ENCODE peak calls at places on chromosomes 3 and 15, in ten cellular contexts. One of them, this sample, is unnamed. For H3K9me3, the result is how much of the 10 kb centered on the place peaks cover.

GRCh38 chr15:38883987-38884386 is 319.4 kb upstream of the RASGRP1 start:
- DNase-seq in lung: no peak
- DNase-seq in IMR-90: peak
- DNase-seq in body of pancreas: no peak
- DNase-seq in heart right ventricle: no peak
- DNase-seq in A549: no peak
- DNase-seq in tibial artery: no peak
- DNase-seq in right atrium auricular region: no peak
- DNase-seq in AG04450: no peak
- DNase-seq in esophagus squamous epithelium: no peak
- DNase-seq in this sample: no peak

GRCh38 chr15:90037961-90038633 is 37.0 kb downstream of the ZNF710 start:
- DNase-seq in lung: no peak
- DNase-seq in IMR-90: peak
- DNase-seq in body of pancreas: no peak
- DNase-seq in heart right ventricle: no peak
- DNase-seq in A549: no peak
- DNase-seq in tibial artery: no peak
- DNase-seq in right atrium auricular region: no peak
- DNase-seq in AG04450: no peak
- DNase-seq in esophagus squamous epithelium: no peak
- DNase-seq in this sample: no peak

GRCh38 chr3:136078421-136079364 is 113.2 kb downstream of the PPP2R3A start:
- DNase-seq in lung: no peak
- DNase-seq in IMR-90: peak
- DNase-seq in body of pancreas: no peak
- DNase-seq in heart right ventricle: no peak
- DNase-seq in A549: peak
- DNase-seq in tibial artery: no peak
- DNase-seq in right atrium auricular region: no peak
- DNase-seq in AG04450: no peak
- DNase-seq in esophagus squamous epithelium: no peak
- DNase-seq in this sample: peak

GRCh38 chr3:190443257-190443656 is 6.4 kb downstream of the TMEM207 start:
- DNase-seq in lung: no peak
- DNase-seq in IMR-90: peak
- DNase-seq in body of pancreas: no peak
- DNase-seq in heart right ventricle: no peak
- DNase-seq in A549: peak
- DNase-seq in tibial artery: no peak
- DNase-seq in right atrium auricular region: no peak
- DNase-seq in AG04450: no peak
- DNase-seq in esophagus squamous epithelium: no peak
- DNase-seq in this sample: no peak

GRCh38 chr15:88089019-88089603 is 167.4 kb downstream of the NTRK3 start:
- DNase-seq in lung: no peak
- DNase-seq in IMR-90: no peak
- DNase-seq in body of pancreas: no peak
- DNase-seq in heart right ventricle: no peak
- DNase-seq in A549: no peak
- DNase-seq in tibial artery: no peak
- DNase-seq in right atrium auricular region: no peak
- DNase-seq in AG04450: no peak
- DNase-seq in esophagus squamous epithelium: no peak
- DNase-seq in this sample: peak

GRCh38 chr15:71329509-71330260 is 214.4 kb downstream of the THSD4 start:
- DNase-seq in lung: no peak
- DNase-seq in IMR-90: peak
- DNase-seq in body of pancreas: peak
- DNase-seq in heart right ventricle: peak
- DNase-seq in A549: no peak
- DNase-seq in tibial artery: peak
- DNase-seq in right atrium auricular region: peak
- DNase-seq in AG04450: no peak
- DNase-seq in esophagus squamous epithelium: no peak
- DNase-seq in this sample: peak

GRCh38 chr15:74655424-74655823 is 39.8 kb downstream of the CLK3 start:
- DNase-seq in lung: no peak
- DNase-seq in IMR-90: no peak
- DNase-seq in body of pancreas: no peak
- DNase-seq in heart right ventricle: no peak
- DNase-seq in A549: no peak
- DNase-seq in tibial artery: no peak
- DNase-seq in right atrium auricular region: no peak
- DNase-seq in AG04450: no peak
- DNase-seq in esophagus squamous epithelium: no peak
- DNase-seq in this sample: no peak

GRCh38 chr3:97952872-97953271 is 19.4 kb downstream of the RIOX2 start:
- DNase-seq in lung: no peak
- DNase-seq in IMR-90: no peak
- DNase-seq in body of pancreas: no peak
- DNase-seq in heart right ventricle: no peak
- DNase-seq in A549: no peak
- DNase-seq in tibial artery: no peak
- DNase-seq in right atrium auricular region: no peak
- DNase-seq in AG04450: no peak
- DNase-seq in esophagus squamous epithelium: no peak
- DNase-seq in this sample: no peak

GRCh38 chr15:76337047-76337738 is 620 bp downstream of the ISL2 start:
- DNase-seq in lung: no peak
- DNase-seq in IMR-90: peak
- DNase-seq in body of pancreas: no peak
- DNase-seq in heart right ventricle: no peak
- DNase-seq in A549: no peak
- DNase-seq in tibial artery: no peak
- DNase-seq in right atrium auricular region: no peak
- DNase-seq in AG04450: no peak
- DNase-seq in esophagus squamous epithelium: no peak
- DNase-seq in this sample: no peak

GRCh38 chr3:48399387-48400172 is 27.6 kb downstream of the FBXW12 start:
- DNase-seq in lung: peak
- DNase-seq in IMR-90: no peak
- DNase-seq in body of pancreas: peak
- DNase-seq in heart right ventricle: no peak
- DNase-seq in A549: no peak
- DNase-seq in tibial artery: no peak
- DNase-seq in right atrium auricular region: no peak
- DNase-seq in AG04450: no peak
- DNase-seq in esophagus squamous epithelium: no peak
- DNase-seq in this sample: no peak

GRCh38 chr3:55720614-55721013 is 233.5 kb upstream of the WNT5A start:
- DNase-seq in lung: no peak
- DNase-seq in IMR-90: peak
- DNase-seq in body of pancreas: no peak
- DNase-seq in heart right ventricle: no peak
- DNase-seq in A549: peak
- DNase-seq in tibial artery: no peak
- DNase-seq in right atrium auricular region: no peak
- DNase-seq in AG04450: no peak
- DNase-seq in esophagus squamous epithelium: no peak
- DNase-seq in this sample: no peak

GRCh38 chr15:73323374-73323955 is 45.3 kb downstream of the HCN4 start:
- DNase-seq in lung: no peak
- DNase-seq in IMR-90: no peak
- DNase-seq in body of pancreas: no peak
- DNase-seq in heart right ventricle: no peak
- DNase-seq in A549: no peak
- DNase-seq in tibial artery: no peak
- DNase-seq in right atrium auricular region: no peak
- DNase-seq in AG04450: no peak
- DNase-seq in esophagus squamous epithelium: no peak
- DNase-seq in this sample: no peak

DNA sequence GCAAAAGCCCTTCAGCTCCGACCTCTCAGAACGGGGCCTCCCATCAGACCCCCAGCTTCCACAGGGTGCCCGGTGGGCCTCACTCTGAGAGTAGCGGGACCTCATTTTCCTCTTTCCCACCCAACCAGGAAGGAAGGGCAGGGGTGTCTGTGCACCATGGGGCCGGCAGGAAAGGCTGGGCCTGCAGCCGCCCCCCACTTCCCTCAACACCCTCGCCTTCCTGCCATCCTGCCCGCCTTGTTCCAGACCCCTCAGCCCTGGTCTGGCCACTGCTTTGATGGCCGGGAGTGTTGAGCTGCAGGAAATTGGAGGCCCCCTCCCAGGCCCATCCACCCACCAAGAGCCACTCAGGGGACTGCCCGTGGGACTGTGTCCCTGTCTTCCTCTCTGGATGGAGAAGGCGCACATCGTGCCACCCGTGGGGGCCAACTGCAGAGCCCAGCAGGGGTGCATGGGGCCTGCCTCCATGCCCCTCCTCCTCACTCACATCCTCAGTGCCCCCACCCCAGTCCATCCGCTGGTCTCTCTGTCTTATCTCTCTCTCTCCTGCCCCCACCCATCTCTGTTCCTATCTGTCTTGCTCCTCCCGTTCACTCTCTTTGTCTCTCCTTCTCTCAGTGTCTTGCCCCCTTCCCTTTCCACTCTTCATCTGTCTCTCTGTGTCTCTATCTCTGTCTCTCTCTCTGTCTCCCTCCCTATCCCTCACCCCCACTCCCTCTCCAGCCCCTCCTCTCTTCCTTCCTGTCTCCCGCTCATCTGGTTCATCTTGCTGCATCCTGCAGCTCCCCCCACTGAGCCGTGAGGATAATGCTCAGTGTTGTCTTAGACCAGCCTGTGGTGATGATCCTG is 1.8 kb upstream of the PLXND1 start:
- DNase-seq in lung: no peak
- DNase-seq in IMR-90: peak
- DNase-seq in body of pancreas: no peak
- DNase-seq in heart right ventricle: no peak
- DNase-seq in A549: no peak
- DNase-seq in tibial artery: no peak
- DNase-seq in right atrium auricular region: no peak
- DNase-seq in AG04450: no peak
- DNase-seq in esophagus squamous epithelium: no peak
- DNase-seq in this sample: peak
- H3K27ac ChIP-seq in lung: peak
- H3K27ac ChIP-seq in IMR-90: no peak
- H3K27ac ChIP-seq in body of pancreas: peak
- H3K27ac ChIP-seq in heart right ventricle: peak
- H3K27ac ChIP-seq in A549: peak
- H3K27ac ChIP-seq in tibial artery: peak
- H3K27ac ChIP-seq in right atrium auricular region: peak
- H3K27ac ChIP-seq in AG04450: no peak
- H3K27ac ChIP-seq in esophagus squamous epithelium: peak
- H3K27ac ChIP-seq in this sample: no peak

DNA sequence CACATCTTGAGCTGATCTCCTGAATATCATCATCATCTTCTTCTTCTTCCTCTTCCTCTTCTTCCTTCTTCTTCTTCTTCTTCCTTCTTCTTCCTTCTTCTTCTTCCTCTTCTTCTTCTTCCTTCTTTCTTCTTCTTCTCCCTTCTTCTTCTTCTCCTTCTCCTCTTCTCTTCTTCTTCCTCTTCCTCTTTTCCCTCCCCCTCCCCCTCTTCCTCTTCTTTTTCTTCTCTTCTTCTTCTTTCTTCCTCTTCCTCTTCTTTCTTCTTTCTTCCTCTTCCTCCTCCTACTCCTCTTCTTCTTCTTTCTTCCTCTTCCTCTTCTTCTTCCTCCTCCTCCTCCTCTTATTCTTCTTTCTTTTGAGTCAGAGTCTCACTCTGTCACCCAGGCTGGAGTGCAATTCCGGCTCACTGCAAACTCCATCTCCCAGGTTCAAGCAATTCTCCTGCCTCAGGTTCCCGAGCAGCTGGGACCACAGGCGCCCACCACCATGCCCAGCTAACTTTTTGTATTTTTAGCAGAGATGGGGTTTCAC is 197.9 kb upstream of the NANOGP8 start:
- DNase-seq in lung: no peak
- DNase-seq in IMR-90: no peak
- DNase-seq in body of pancreas: no peak
- DNase-seq in heart right ventricle: no peak
- DNase-seq in A549: no peak
- DNase-seq in tibial artery: no peak
- DNase-seq in right atrium auricular region: no peak
- DNase-seq in AG04450: no peak
- DNase-seq in esophagus squamous epithelium: no peak
- DNase-seq in this sample: no peak
- H3K9me3 ChIP-seq in lung: under half
- H3K9me3 ChIP-seq in IMR-90: under half
- H3K9me3 ChIP-seq in body of pancreas: under half
- H3K9me3 ChIP-seq in heart right ventricle: under half
- H3K9me3 ChIP-seq in A549: under half
- H3K9me3 ChIP-seq in tibial artery: under half
- H3K9me3 ChIP-seq in right atrium auricular region: under half
- H3K9me3 ChIP-seq in AG04450: under half
- H3K9me3 ChIP-seq in esophagus squamous epithelium: under half
- H3K9me3 ChIP-seq in this sample: under half

GRCh38 chr3:171057075-171057474 is 30.6 kb upstream of the SLC2A2 start:
- DNase-seq in lung: no peak
- DNase-seq in IMR-90: no peak
- DNase-seq in body of pancreas: no peak
- DNase-seq in heart right ventricle: no peak
- DNase-seq in A549: no peak
- DNase-seq in tibial artery: no peak
- DNase-seq in right atrium auricular region: no peak
- DNase-seq in AG04450: no peak
- DNase-seq in esophagus squamous epithelium: no peak
- DNase-seq in this sample: no peak

GRCh38 chr3:171059978-171060377 is 33.5 kb upstream of the SLC2A2 start:
- DNase-seq in lung: no peak
- DNase-seq in IMR-90: no peak
- DNase-seq in body of pancreas: no peak
- DNase-seq in heart right ventricle: no peak
- DNase-seq in A549: no peak
- DNase-seq in tibial artery: no peak
- DNase-seq in right atrium auricular region: no peak
- DNase-seq in AG04450: no peak
- DNase-seq in esophagus squamous epithelium: no peak
- DNase-seq in this sample: no peak

GRCh38 chr3:171056528-171056927 is 30.0 kb upstream of the SLC2A2 start:
- DNase-seq in lung: no peak
- DNase-seq in IMR-90: peak
- DNase-seq in body of pancreas: no peak
- DNase-seq in heart right ventricle: no peak
- DNase-seq in A549: no peak
- DNase-seq in tibial artery: no peak
- DNase-seq in right atrium auricular region: no peak
- DNase-seq in AG04450: peak
- DNase-seq in esophagus squamous epithelium: no peak
- DNase-seq in this sample: no peak

GRCh38 chr3:171058873-171059603 is 32.5 kb upstream of the SLC2A2 start:
- DNase-seq in lung: no peak
- DNase-seq in IMR-90: no peak
- DNase-seq in body of pancreas: no peak
- DNase-seq in heart right ventricle: no peak
- DNase-seq in A549: no peak
- DNase-seq in tibial artery: no peak
- DNase-seq in right atrium auricular region: no peak
- DNase-seq in AG04450: no peak
- DNase-seq in esophagus squamous epithelium: no peak
- DNase-seq in this sample: no peak

GRCh38 chr3:171058058-171058457 is 31.5 kb upstream of the SLC2A2 start:
- DNase-seq in lung: no peak
- DNase-seq in IMR-90: peak
- DNase-seq in body of pancreas: no peak
- DNase-seq in heart right ventricle: no peak
- DNase-seq in A549: no peak
- DNase-seq in tibial artery: no peak
- DNase-seq in right atrium auricular region: no peak
- DNase-seq in AG04450: no peak
- DNase-seq in esophagus squamous epithelium: no peak
- DNase-seq in this sample: peak
- TF ChIP-seq CTCF in lung: no peak
- TF ChIP-seq CTCF in IMR-90: no peak
- TF ChIP-seq CTCF in body of pancreas: no peak
- TF ChIP-seq CTCF in heart right ventricle: no peak
- TF ChIP-seq CTCF in A549: no peak
- TF ChIP-seq CTCF in tibial artery: no peak
- TF ChIP-seq CTCF in right atrium auricular region: no peak
- TF ChIP-seq CTCF in AG04450: no peak
- TF ChIP-seq CTCF in esophagus squamous epithelium: no peak
- TF ChIP-seq CTCF in this sample: no peak

GRCh38 chr15:69082041-69082502 is 67.6 kb downstream of the NOX5 start:
- DNase-seq in lung: no peak
- DNase-seq in IMR-90: peak
- DNase-seq in body of pancreas: peak
- DNase-seq in heart right ventricle: peak
- DNase-seq in A549: no peak
- DNase-seq in tibial artery: peak
- DNase-seq in right atrium auricular region: peak
- DNase-seq in AG04450: no peak
- DNase-seq in esophagus squamous epithelium: no peak
- DNase-seq in this sample: no peak
- H3K27ac ChIP-seq in lung: peak
- H3K27ac ChIP-seq in IMR-90: peak
- H3K27ac ChIP-seq in body of pancreas: peak
- H3K27ac ChIP-seq in heart right ventricle: peak
- H3K27ac ChIP-seq in A549: no peak
- H3K27ac ChIP-seq in tibial artery: peak
- H3K27ac ChIP-seq in right atrium auricular region: peak
- H3K27ac ChIP-seq in AG04450: peak
- H3K27ac ChIP-seq in esophagus squamous epithelium: peak
- H3K27ac ChIP-seq in this sample: no peak